ENCODE peak calls at places on chromosomes 2 and 18, in nine cellular contexts. S is cardiac muscle cell; O is NCI-H748 treated with DMSO at 0.1 percent for 48 hours; M is effector memory CD8-positive, alpha-beta T cell; T is substantia nigra; V is HuH-7.5; J is OCI-M1; A is upper lobe of left lung; B is EL. D is an unnamed sample.

GRCh38 chr2:216918088-216918680 is 58.3 kb upstream of the TNP1 start:
- DNase-seq in S (no peak), O (no peak), M (no peak), T (no peak), V (no peak), J (no peak), A (no peak), B (peak), D (no peak)

GRCh38 chr2:156321243-156321904 is 11.1 kb downstream of the NR4A2 start:
- DNase-seq in S (peak), O (no peak), M (peak), T (no peak), V (no peak), J (no peak), A (peak), B (no peak), D (no peak)

GRCh38 chr18:75130591-75131274 is 78.2 kb downstream of the PTGR3 start:
- DNase-seq in S (no peak), O (no peak), M (no peak), T (no peak), V (no peak), J (peak), A (peak), B (peak), D (peak)

GRCh38 chr18:61797691-61798590 is 94.9 kb downstream of the RNF152 start:
- DNase-seq in S (no peak), O (no peak), M (no peak), T (no peak), V (no peak), J (no peak), A (no peak), B (no peak), D (no peak)

GRCh38 chr2:58535182-58535581 is 294.1 kb upstream of the FANCL start:
- DNase-seq in S (peak), O (peak), M (no peak), T (no peak), V (no peak), J (no peak), A (no peak), B (no peak), D (no peak)

GRCh38 chr2:120550893-120551446 is 184.7 kb upstream of the GLI2 start:
- DNase-seq in S (no peak), O (no peak), M (no peak), T (no peak), V (no peak), J (no peak), A (no peak), B (no peak), D (no peak)

GRCh38 chr2:8676915-8677645 is 4.8 kb upstream of the ID2 start:
- DNase-seq in S (peak), O (no peak), M (no peak), T (no peak), V (peak), J (no peak), A (no peak), B (peak), D (no peak)

GRCh38 chr2:86336350-86337234 is 834 bp downstream of the REEP1 start:
- DNase-seq in S (peak), O (no peak), M (no peak), T (no peak), V (peak), J (no peak), A (peak), B (no peak), D (no peak)

GRCh38 chr18:58005885-58006523 is 38.0 kb upstream of the NEDD4L start:
- DNase-seq in S (no peak), O (no peak), M (no peak), T (no peak), V (no peak), J (no peak), A (no peak), B (peak), D (no peak)

GRCh38 chr2:227817940-227818568 is 4.4 kb downstream of the CCL20 start:
- DNase-seq in S (peak), O (no peak), M (peak), T (no peak), V (no peak), J (peak), A (no peak), B (peak), D (peak)

GRCh38 chr2:29238497-29238896 is 123.3 kb downstream of the CLIP4 start:
- DNase-seq in S (peak), O (no peak), M (no peak), T (no peak), V (peak), J (peak), A (no peak), B (peak), D (peak)

GRCh38 chr18:48819276-48819675 is 131.5 kb downstream of the SMAD7 start:
- DNase-seq in S (peak), O (no peak), M (no peak), T (no peak), V (no peak), J (no peak), A (no peak), B (no peak), D (peak)

GRCh38 chr18:45334188-45334587 is 281.1 kb upstream of the SLC14A2 start:
- DNase-seq in S (no peak), O (no peak), M (no peak), T (no peak), V (no peak), J (no peak), A (no peak), B (no peak), D (no peak)

GRCh38 chr2:30147196-30147714 is 448 bp downstream of the YPEL5 start:
- DNase-seq in S (peak), O (no peak), M (no peak), T (no peak), V (no peak), J (no peak), A (peak), B (no peak), D (no peak)

GRCh38 chr2:134873152-134873551 is 34.7 kb downstream of the ACMSD start:
- DNase-seq in S (no peak), O (no peak), M (no peak), T (no peak), V (no peak), J (no peak), A (no peak), B (no peak), D (no peak)

GRCh38 chr2:53130441-53130943 is 637.1 kb upstream of the CHAC2 start:
- DNase-seq in S (no peak), O (no peak), M (no peak), T (no peak), V (no peak), J (no peak), A (no peak), B (peak), D (no peak)

GRCh38 chr18:48834421-48835011 is 116.2 kb downstream of the SMAD7 start:
- DNase-seq in S (no peak), O (no peak), M (peak), T (no peak), V (no peak), J (peak), A (no peak), B (peak), D (peak)

GRCh38 chr18:46421973-46422551 is 235.0 kb downstream of the LOXHD1 start:
- DNase-seq in S (no peak), O (no peak), M (no peak), T (no peak), V (no peak), J (no peak), A (no peak), B (no peak), D (no peak)

GRCh38 chr2:71478806-71479205 is 25.4 kb downstream of the DYSF start:
- DNase-seq in S (no peak), O (no peak), M (no peak), T (no peak), V (no peak), J (no peak), A (no peak), B (no peak), D (no peak)

GRCh38 chr18:8788503-8789429 is 83.4 kb downstream of the MTCL1 start:
- DNase-seq in S (no peak), O (no peak), M (no peak), T (no peak), V (no peak), J (no peak), A (no peak), B (no peak), D (no peak)

GRCh38 chr2:187581125-187581896 is 27.1 kb upstream of the TFPI start:
- DNase-seq in S (peak), O (peak), M (no peak), T (no peak), V (no peak), J (peak), A (no peak), B (peak), D (no peak)

GRCh38 chr2:235605999-235606715 is 112.3 kb downstream of the AGAP1 start:
- DNase-seq in S (no peak), O (no peak), M (no peak), T (no peak), V (no peak), J (no peak), A (no peak), B (peak), D (no peak)

GRCh38 chr2:128745946-128746345 is 427.3 kb upstream of the HS6ST1 start:
- DNase-seq in S (no peak), O (no peak), M (no peak), T (no peak), V (no peak), J (no peak), A (no peak), B (no peak), D (no peak)

GRCh38 chr2:109487237-109487869 is 126.4 kb downstream of the SEPTIN10 start:
- DNase-seq in S (no peak), O (no peak), M (no peak), T (no peak), V (no peak), J (no peak), A (no peak), B (peak), D (no peak)

GRCh38 chr18:54254265-54254758 is 15.0 kb upstream of the POLI start:
- DNase-seq in S (no peak), O (no peak), M (no peak), T (no peak), V (peak), J (no peak), A (no peak), B (peak), D (no peak)

GRCh38 chr2:164913640-164914346 is 41.5 kb downstream of the SLC38A11 start:
- DNase-seq in S (peak), O (peak), M (no peak), T (no peak), V (no peak), J (peak), A (no peak), B (peak), D (no peak)

GRCh38 chr2:10188211-10188610 is 65.7 kb downstream of the RRM2 start:
- DNase-seq in S (no peak), O (no peak), M (no peak), T (no peak), V (peak), J (no peak), A (no peak), B (peak), D (no peak)

D was measured in suprapubic skin.